ENCODE peak calls at places on chromosomes 6 and 20, in nine cellular contexts. N is AG04449, B is lung, O is GM23338, K is K562, Y is Caco-2, A is tibial artery, G is uterus, L is adrenal gland. V is an unnamed sample.

GRCh38 chr6:1024587-1024986 is 287.3 kb upstream of the FOXQ1 start:
- DNase-seq in N (peak), B (peak), O (no peak), K (no peak), Y (no peak), A (no peak), G (no peak), L (no peak), V (peak)

GRCh38 chr20:58048096-58048702 is 180.3 kb downstream of the ANKRD60 start:
- DNase-seq in N (no peak), B (peak), O (peak), K (peak), Y (no peak), A (no peak), G (no peak), L (no peak), V (no peak)

GRCh38 chr20:52768649-52769048 is 203.5 kb upstream of the TSHZ2 start:
- DNase-seq in N (no peak), B (no peak), O (no peak), K (no peak), Y (no peak), A (no peak), G (no peak), L (no peak), V (no peak)

GRCh38 chr20:17128206-17128605 is 98.6 kb upstream of the PCSK2 start:
- DNase-seq in N (no peak), B (no peak), O (no peak), K (no peak), Y (no peak), A (no peak), G (no peak), L (no peak), V (no peak)

GRCh38 chr20:37071481-37071911 is 24.3 kb downstream of the RBL1 start:
- DNase-seq in N (peak), B (no peak), O (no peak), K (no peak), Y (no peak), A (no peak), G (no peak), L (no peak), V (no peak)

GRCh38 chr20:42938486-42939205 is 251.1 kb downstream of the PTPRT start:
- DNase-seq in N (no peak), B (no peak), O (no peak), K (no peak), Y (no peak), A (no peak), G (no peak), L (no peak), V (no peak)

GRCh38 chr20:34579936-34580587 is 21.5 kb downstream of the MAP1LC3A start:
- DNase-seq in N (no peak), B (no peak), O (no peak), K (no peak), Y (no peak), A (no peak), G (no peak), L (no peak), V (no peak)

GRCh38 chr20:18662279-18662678 is 74.4 kb downstream of the DTD1 start:
- DNase-seq in N (no peak), B (no peak), O (no peak), K (no peak), Y (no peak), A (no peak), G (no peak), L (no peak), V (no peak)

GRCh38 chr6:77292564-77293546 is 170.4 kb downstream of the HTR1B start:
- DNase-seq in N (peak), B (no peak), O (no peak), K (no peak), Y (peak), A (no peak), G (no peak), L (no peak), V (peak)

GRCh38 chr6:165715428-165715827 is 52.4 kb upstream of the PDE10A start:
- DNase-seq in N (no peak), B (no peak), O (no peak), K (no peak), Y (no peak), A (no peak), G (no peak), L (no peak), V (no peak)

GRCh38 chr20:37389241-37389747 is 43.4 kb downstream of the SRC start:
- DNase-seq in N (no peak), B (no peak), O (no peak), K (no peak), Y (peak), A (peak), G (peak), L (peak), V (no peak)

GRCh38 chr6:153392156-153392555 is 261.1 kb upstream of the RGS17 start:
- DNase-seq in N (no peak), B (no peak), O (no peak), K (no peak), Y (no peak), A (no peak), G (no peak), L (no peak), V (no peak)

GRCh38 chr6:33858053-33858475 is 54.3 kb upstream of the MLN start:
- DNase-seq in N (no peak), B (no peak), O (no peak), K (no peak), Y (no peak), A (no peak), G (no peak), L (no peak), V (no peak)

GRCh38 chr6:129672883-129673631 is 36.9 kb downstream of the ARHGAP18 start:
- DNase-seq in N (no peak), B (no peak), O (no peak), K (no peak), Y (no peak), A (no peak), G (no peak), L (no peak), V (no peak)

GRCh38 chr6:166379800-166380199 is 2.9 kb downstream of the MPC1 start:
- DNase-seq in N (no peak), B (peak), O (no peak), K (no peak), Y (no peak), A (no peak), G (no peak), L (peak), V (no peak)

GRCh38 chr6:41689171-41690008 is 46.0 kb downstream of the TFEB start:
- DNase-seq in N (no peak), B (no peak), O (no peak), K (no peak), Y (peak), A (no peak), G (no peak), L (peak), V (no peak)

GRCh38 chr20:50704971-50705370 is 13.6 kb upstream of the RIPOR3 start:
- DNase-seq in N (no peak), B (no peak), O (no peak), K (no peak), Y (no peak), A (no peak), G (no peak), L (no peak), V (no peak)

GRCh38 chr6:15475872-15476271 is 187.0 kb downstream of the DTNBP1 start:
- DNase-seq in N (no peak), B (no peak), O (no peak), K (no peak), Y (no peak), A (no peak), G (no peak), L (no peak), V (no peak)

DNA sequence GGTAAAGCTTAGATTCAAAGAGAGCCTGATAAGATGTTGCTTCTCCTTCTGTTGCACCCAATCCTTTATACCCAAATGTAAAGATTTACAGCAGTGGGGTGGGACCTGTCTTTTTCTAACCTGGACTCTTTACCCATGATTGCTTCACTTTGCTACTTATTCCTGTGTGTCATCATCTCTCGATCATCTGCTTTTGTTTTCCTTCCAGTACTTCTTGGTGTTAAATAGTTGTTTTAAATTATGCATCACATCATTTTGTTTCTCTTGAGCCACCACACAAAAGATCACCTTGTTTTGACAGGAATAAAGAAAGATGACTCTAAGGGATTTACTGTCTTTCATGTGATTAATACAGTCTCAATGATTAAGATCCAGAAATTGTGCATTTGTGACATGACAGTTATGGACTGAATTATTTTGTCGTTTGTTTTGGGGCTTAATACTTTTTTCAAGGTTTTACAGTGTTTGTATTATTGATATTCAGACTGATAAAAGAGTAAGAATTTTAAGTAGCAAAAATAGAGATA is 123.1 kb downstream of the CDKAL1 start:
- DNase-seq in N (no peak), B (no peak), O (no peak), K (no peak), Y (no peak), A (no peak), G (no peak), L (no peak), V (no peak)
- TF ChIP-seq CTCF in N (no peak), B (no peak), O (no peak), K (no peak), Y (no peak), A (no peak), G (no peak), L (no peak), V (no peak)

DNA sequence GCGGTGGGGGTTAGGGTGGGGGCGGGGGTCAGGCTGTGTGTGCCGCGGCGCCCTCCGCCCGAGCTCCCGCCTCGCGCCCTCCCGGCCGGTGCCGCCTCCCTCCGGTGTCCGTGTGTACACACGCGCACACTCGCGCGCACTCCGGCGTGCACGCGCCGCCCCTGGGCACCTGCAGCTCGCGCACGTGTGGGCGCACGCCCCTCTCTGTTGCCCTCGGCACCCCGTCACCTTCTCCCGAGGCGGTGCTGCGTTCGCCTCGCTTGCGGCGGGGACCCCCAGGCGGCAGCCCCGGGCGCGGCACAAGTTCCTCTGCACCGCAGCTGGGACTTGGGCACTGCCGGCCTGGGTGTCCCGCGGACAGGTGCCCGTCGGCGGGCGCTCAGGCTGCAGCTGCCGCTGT is 525 bp downstream of the MACROD2 start:
- DNase-seq in N (no peak), B (peak), O (peak), K (no peak), Y (peak), A (no peak), G (peak), L (peak), V (no peak)
- TF ChIP-seq CTCF in N (no peak), B (no peak), O (no peak), K (no peak), Y (no peak), A (no peak), G (no peak), L (no peak), V (no peak)

DNA sequence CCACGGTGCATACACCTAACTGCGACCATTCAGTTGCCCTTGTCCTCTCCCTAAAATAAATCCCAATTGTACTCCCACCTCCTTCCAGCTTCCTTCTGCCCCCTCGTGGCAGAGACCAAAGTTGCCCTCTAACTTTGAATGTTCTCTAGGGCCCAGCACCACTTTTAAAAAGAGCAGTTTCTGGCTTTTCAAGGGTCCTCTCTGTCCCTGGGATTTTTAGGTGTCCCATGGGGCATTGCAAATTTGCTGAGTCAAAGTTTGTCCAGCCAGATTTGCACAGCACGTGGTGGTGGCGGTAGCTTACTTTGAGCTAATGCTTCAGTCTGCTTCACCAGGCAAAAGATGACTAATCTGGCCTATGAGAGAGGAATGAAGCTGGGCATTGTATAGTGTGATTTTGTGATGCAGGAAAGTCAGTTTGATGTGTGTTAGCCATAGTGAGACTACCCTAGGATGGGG is 100.2 kb downstream of the PERP start:
- DNase-seq in N (no peak), B (no peak), O (peak), K (peak), Y (peak), A (no peak), G (no peak), L (no peak), V (no peak)
- TF ChIP-seq CTCF in N (peak), B (peak), O (peak), K (peak), Y (peak), A (peak), G (no peak), L (peak), V (peak)

GRCh38 chr6:137975058-137975940 is 108.2 kb downstream of the TNFAIP3 start:
- DNase-seq in N (no peak), B (no peak), O (peak), K (no peak), Y (no peak), A (no peak), G (no peak), L (no peak), V (no peak)
- TF ChIP-seq CTCF in N (no peak), B (peak), O (peak), K (peak), Y (no peak), A (peak), G (peak), L (no peak), V (peak)

GRCh38 chr6:56435754-56436153 is 188.4 kb upstream of the COL21A1 start:
- DNase-seq in N (no peak), B (no peak), O (no peak), K (no peak), Y (no peak), A (no peak), G (no peak), L (no peak), V (no peak)

GRCh38 chr6:56432194-56432593 is 184.8 kb upstream of the COL21A1 start:
- DNase-seq in N (no peak), B (no peak), O (no peak), K (no peak), Y (no peak), A (no peak), G (no peak), L (no peak), V (no peak)

GRCh38 chr6:56435326-56435725 is 187.9 kb upstream of the COL21A1 start:
- DNase-seq in N (no peak), B (no peak), O (no peak), K (no peak), Y (no peak), A (no peak), G (no peak), L (no peak), V (no peak)

GRCh38 chr6:56433119-56433518 is 185.7 kb upstream of the COL21A1 start:
- DNase-seq in N (no peak), B (no peak), O (no peak), K (no peak), Y (no peak), A (no peak), G (no peak), L (no peak), V (no peak)

GRCh38 chr6:56430629-56431600 is 183.5 kb upstream of the COL21A1 start:
- DNase-seq in N (no peak), B (no peak), O (peak), K (no peak), Y (no peak), A (no peak), G (no peak), L (no peak), V (no peak)
- TF ChIP-seq CTCF in N (no peak), B (no peak), O (no peak), K (no peak), Y (no peak), A (no peak), G (no peak), L (no peak), V (no peak)

DNA sequence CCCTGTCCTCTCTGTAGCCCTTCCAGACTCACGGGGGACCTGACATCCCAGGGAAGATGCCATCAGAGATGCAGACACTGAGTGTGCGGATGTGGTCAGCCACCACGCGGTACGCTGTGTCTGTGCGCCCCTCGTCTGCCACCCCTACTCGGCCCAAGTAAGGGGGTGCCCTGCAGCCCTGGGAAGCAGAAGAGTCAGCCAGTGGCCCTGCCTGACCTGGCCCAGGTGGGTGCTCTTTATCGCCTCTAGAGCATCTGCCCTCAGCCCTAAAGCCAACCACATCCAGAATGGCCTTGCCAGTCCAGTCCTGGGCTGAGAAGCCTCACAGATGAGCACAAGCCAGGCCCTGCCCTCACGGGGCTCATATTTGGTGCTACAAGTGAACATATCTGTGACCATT is 5.9 kb downstream of the AARS2 start:
- DNase-seq in N (no peak), B (no peak), O (no peak), K (no peak), Y (no peak), A (no peak), G (no peak), L (no peak), V (no peak)
- TF ChIP-seq CTCF in N (no peak), B (no peak), O (no peak), K (no peak), Y (no peak), A (no peak), G (no peak), L (no peak), V (no peak)

GRCh38 chr6:158591134-158591809 is 31.4 kb downstream of the TMEM181 start:
- DNase-seq in N (no peak), B (no peak), O (no peak), K (no peak), Y (no peak), A (no peak), G (no peak), L (no peak), V (no peak)

GRCh38 chr6:158593670-158594069 is 33.8 kb downstream of the TMEM181 start:
- DNase-seq in N (no peak), B (no peak), O (no peak), K (no peak), Y (no peak), A (no peak), G (no peak), L (no peak), V (no peak)

GRCh38 chr6:158597565-158597964 is 37.7 kb downstream of the TMEM181 start:
- DNase-seq in N (no peak), B (no peak), O (no peak), K (no peak), Y (no peak), A (no peak), G (no peak), L (no peak), V (no peak)

GRCh38 chr6:158596861-158597260 is 37.0 kb downstream of the TMEM181 start:
- DNase-seq in N (no peak), B (no peak), O (no peak), K (no peak), Y (no peak), A (no peak), G (no peak), L (no peak), V (no peak)

DNA sequence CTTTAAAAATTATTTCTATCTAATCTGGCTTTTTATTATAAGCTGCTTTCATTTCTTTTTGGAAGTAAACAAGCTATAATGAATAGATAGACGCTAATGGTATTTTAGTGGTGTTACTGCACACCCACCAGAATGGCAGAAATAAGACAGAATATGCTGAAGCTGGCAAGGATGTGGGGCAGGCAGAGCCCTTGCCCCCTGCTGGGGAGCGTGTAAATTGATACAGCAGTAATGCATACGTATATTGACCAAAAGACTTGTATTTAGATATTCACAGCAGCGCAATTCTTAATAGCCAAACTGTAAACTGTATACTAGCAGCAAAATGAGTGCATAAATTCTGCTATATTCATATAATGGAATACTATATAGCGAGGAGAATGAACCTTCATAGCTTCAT is 35.3 kb downstream of the TMEM181 start:
- DNase-seq in N (no peak), B (no peak), O (no peak), K (peak), Y (no peak), A (no peak), G (no peak), L (no peak), V (no peak)
- TF ChIP-seq CTCF in N (peak), B (no peak), O (no peak), K (peak), Y (peak), A (no peak), G (no peak), L (peak), V (peak)

DNA sequence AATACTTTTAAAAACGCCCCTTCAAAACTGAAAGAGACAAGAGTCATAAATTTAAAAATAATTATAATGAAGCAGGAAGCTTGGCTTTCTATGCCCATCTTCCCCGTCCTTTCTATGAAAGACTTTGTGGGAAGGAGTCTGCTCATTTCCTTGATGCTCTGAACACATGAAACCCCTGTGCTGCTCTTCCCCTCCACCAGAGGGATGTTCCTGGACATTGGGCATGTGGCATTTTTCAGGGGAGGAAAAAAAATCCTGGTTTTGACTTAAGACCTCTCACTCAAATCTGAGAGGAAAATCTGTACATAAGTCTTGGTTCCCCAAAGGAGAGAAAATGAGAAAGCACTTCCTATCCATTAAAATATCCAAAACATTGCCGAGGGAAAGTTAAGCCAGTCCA is 393.0 kb downstream of the PAX1 start:
- DNase-seq in N (no peak), B (no peak), O (peak), K (no peak), Y (no peak), A (no peak), G (no peak), L (no peak), V (no peak)
- TF ChIP-seq CTCF in N (no peak), B (no peak), O (peak), K (no peak), Y (peak), A (no peak), G (no peak), L (no peak), V (no peak)

GRCh38 chr6:101396552-101397173 is 3.2 kb downstream of the GRIK2 start:
- DNase-seq in N (no peak), B (peak), O (peak), K (peak), Y (peak), A (no peak), G (no peak), L (peak), V (peak)

GRCh38 chr6:101391772-101392560 is 1.5 kb upstream of the GRIK2 start:
- DNase-seq in N (no peak), B (no peak), O (peak), K (no peak), Y (no peak), A (no peak), G (no peak), L (no peak), V (no peak)

GRCh38 chr6:101395345-101395744 is 1.8 kb downstream of the GRIK2 start:
- DNase-seq in N (no peak), B (no peak), O (no peak), K (no peak), Y (no peak), A (no peak), G (no peak), L (no peak), V (no peak)

GRCh38 chr6:101392561-101393230 is 812 bp upstream of the GRIK2 start:
- DNase-seq in N (no peak), B (no peak), O (peak), K (no peak), Y (no peak), A (no peak), G (no peak), L (no peak), V (no peak)

GRCh38 chr6:101393291-101394251 is at the start of gene GRIK2:
- DNase-seq in N (no peak), B (no peak), O (peak), K (peak), Y (peak), A (no peak), G (no peak), L (peak), V (no peak)
- TF ChIP-seq CTCF in N (peak), B (no peak), O (peak), K (peak), Y (no peak), A (no peak), G (no peak), L (peak), V (no peak)